ENCODE peak calls at places on chromosome 20, in seven cellular contexts. One of them, this sample, is unnamed.

GRCh38 chr20:50283922-50284810 is 93.5 kb downstream of the CEBPB start:
- DNase-seq in NCI-H1092: no peak
- DNase-seq in stimulated activated CD4-positive, alpha-beta T cell treated with anti-CD3 and anti-CD28 coated beads, Interleukin-1b, Interleukin-23, amount 100 ng/mL, for 48 hours: peak
- DNase-seq in endodermal cell: no peak
- DNase-seq in HepG2: peak
- DNase-seq in activated naive CD4-positive, alpha-beta T cell: no peak
- DNase-seq in A549: peak
- DNase-seq in this sample: no peak

GRCh38 chr20:33649201-33649631 is 12.9 kb upstream of the C20orf144 start:
- DNase-seq in HepG2: no peak
- DNase-seq in NCI-H1092: no peak
- DNase-seq in stimulated activated CD4-positive, alpha-beta T cell treated with anti-CD3 and anti-CD28 coated beads, Interleukin-1b, Interleukin-23, amount 100 ng/mL, for 48 hours: no peak
- DNase-seq in A549: no peak
- DNase-seq in endodermal cell: no peak
- DNase-seq in activated naive CD4-positive, alpha-beta T cell: no peak
- DNase-seq in this sample: peak

GRCh38 chr20:37521091-37521771 is at the start of gene NNAT:
- DNase-seq in NCI-H1092: no peak
- DNase-seq in A549: no peak
- DNase-seq in stimulated activated CD4-positive, alpha-beta T cell treated with anti-CD3 and anti-CD28 coated beads, Interleukin-1b, Interleukin-23, amount 100 ng/mL, for 48 hours: no peak
- DNase-seq in HepG2: no peak
- DNase-seq in activated naive CD4-positive, alpha-beta T cell: no peak
- DNase-seq in endodermal cell: no peak
- DNase-seq in this sample: no peak

GRCh38 chr20:1946762-1947534 is 46.9 kb downstream of the PDYN start:
- DNase-seq in stimulated activated CD4-positive, alpha-beta T cell treated with anti-CD3 and anti-CD28 coated beads, Interleukin-1b, Interleukin-23, amount 100 ng/mL, for 48 hours: no peak
- DNase-seq in activated naive CD4-positive, alpha-beta T cell: no peak
- DNase-seq in A549: no peak
- DNase-seq in NCI-H1092: no peak
- DNase-seq in endodermal cell: peak
- DNase-seq in HepG2: peak
- DNase-seq in this sample: peak

GRCh38 chr20:50323777-50324604 is 133.4 kb downstream of the CEBPB start:
- DNase-seq in endodermal cell: no peak
- DNase-seq in stimulated activated CD4-positive, alpha-beta T cell treated with anti-CD3 and anti-CD28 coated beads, Interleukin-1b, Interleukin-23, amount 100 ng/mL, for 48 hours: no peak
- DNase-seq in HepG2: no peak
- DNase-seq in activated naive CD4-positive, alpha-beta T cell: no peak
- DNase-seq in NCI-H1092: no peak
- DNase-seq in A549: no peak
- DNase-seq in this sample: no peak

GRCh38 chr20:36862857-36863668 is 12.9 kb upstream of the TLDC2 start:
- DNase-seq in HepG2: no peak
- DNase-seq in endodermal cell: peak
- DNase-seq in activated naive CD4-positive, alpha-beta T cell: no peak
- DNase-seq in A549: no peak
- DNase-seq in NCI-H1092: no peak
- DNase-seq in stimulated activated CD4-positive, alpha-beta T cell treated with anti-CD3 and anti-CD28 coated beads, Interleukin-1b, Interleukin-23, amount 100 ng/mL, for 48 hours: no peak
- DNase-seq in this sample: peak

GRCh38 chr20:49245921-49246740 is 26.9 kb downstream of the DDX27 start:
- DNase-seq in NCI-H1092: no peak
- DNase-seq in A549: peak
- DNase-seq in endodermal cell: peak
- DNase-seq in stimulated activated CD4-positive, alpha-beta T cell treated with anti-CD3 and anti-CD28 coated beads, Interleukin-1b, Interleukin-23, amount 100 ng/mL, for 48 hours: no peak
- DNase-seq in activated naive CD4-positive, alpha-beta T cell: no peak
- DNase-seq in HepG2: peak
- DNase-seq in this sample: no peak

GRCh38 chr20:36394340-36394965 is 88.3 kb downstream of the DLGAP4 start:
- DNase-seq in activated naive CD4-positive, alpha-beta T cell: no peak
- DNase-seq in NCI-H1092: no peak
- DNase-seq in stimulated activated CD4-positive, alpha-beta T cell treated with anti-CD3 and anti-CD28 coated beads, Interleukin-1b, Interleukin-23, amount 100 ng/mL, for 48 hours: no peak
- DNase-seq in endodermal cell: no peak
- DNase-seq in A549: no peak
- DNase-seq in HepG2: peak
- DNase-seq in this sample: no peak

GRCh38 chr20:62356948-62357667 is 10.0 kb downstream of the LAMA5 start:
- DNase-seq in A549: no peak
- DNase-seq in NCI-H1092: no peak
- DNase-seq in endodermal cell: peak
- DNase-seq in stimulated activated CD4-positive, alpha-beta T cell treated with anti-CD3 and anti-CD28 coated beads, Interleukin-1b, Interleukin-23, amount 100 ng/mL, for 48 hours: no peak
- DNase-seq in activated naive CD4-positive, alpha-beta T cell: no peak
- DNase-seq in HepG2: no peak
- DNase-seq in this sample: peak

GRCh38 chr20:44769481-44769863 is 23.8 kb downstream of the KCNK15 start:
- DNase-seq in NCI-H1092: no peak
- DNase-seq in A549: no peak
- DNase-seq in endodermal cell: no peak
- DNase-seq in HepG2: no peak
- DNase-seq in activated naive CD4-positive, alpha-beta T cell: no peak
- DNase-seq in stimulated activated CD4-positive, alpha-beta T cell treated with anti-CD3 and anti-CD28 coated beads, Interleukin-1b, Interleukin-23, amount 100 ng/mL, for 48 hours: no peak
- DNase-seq in this sample: no peak

GRCh38 chr20:44696315-44696714 is 18.9 kb upstream of the CCN5 start:
- DNase-seq in NCI-H1092: no peak
- DNase-seq in HepG2: peak
- DNase-seq in A549: no peak
- DNase-seq in endodermal cell: peak
- DNase-seq in stimulated activated CD4-positive, alpha-beta T cell treated with anti-CD3 and anti-CD28 coated beads, Interleukin-1b, Interleukin-23, amount 100 ng/mL, for 48 hours: no peak
- DNase-seq in activated naive CD4-positive, alpha-beta T cell: no peak
- DNase-seq in this sample: no peak

GRCh38 chr20:31894980-31895675 is 24.7 kb downstream of the TTLL9 start:
- DNase-seq in NCI-H1092: no peak
- DNase-seq in stimulated activated CD4-positive, alpha-beta T cell treated with anti-CD3 and anti-CD28 coated beads, Interleukin-1b, Interleukin-23, amount 100 ng/mL, for 48 hours: no peak
- DNase-seq in endodermal cell: peak
- DNase-seq in A549: no peak
- DNase-seq in activated naive CD4-positive, alpha-beta T cell: no peak
- DNase-seq in HepG2: peak
- DNase-seq in this sample: peak